ENCODE peak calls at places on chromosomes 2 and 18, in eight cellular contexts. M, Q, K, S, V, I, A and P are unnamed samples.

GRCh38 chr2:5555636-5556035 is 136.5 kb upstream of the SOX11 start:
- DNase-seq in S (no peak), K (no peak), V (peak; percentile 33), M (no peak), I (no peak), Q (no peak), A (no peak), P (no peak)

GRCh38 chr2:102103992-102104871 is 38.3 kb upstream of the IL1R1 start:
- DNase-seq in V (peak; percentile 74), M (no peak), A (peak; percentile 59), K (peak; percentile 77), Q (peak; percentile 72), I (peak; percentile 28), S (peak; percentile 81), P (peak; percentile 93)

GRCh38 chr2:231464576-231465540 is 574 bp upstream of the NCL start:
- DNase-seq in V (peak; percentile 43), I (peak; percentile 99), S (peak; percentile 99), K (peak; percentile 99), Q (peak; percentile 98), A (peak; percentile 98), M (peak; percentile 92), P (peak; percentile 100)

GRCh38 chr2:2933421-2933820 is 444.2 kb downstream of the EIPR1 start:
- DNase-seq in A (no peak), V (no peak), S (no peak), Q (no peak), M (no peak), K (no peak), I (no peak), P (no peak)

GRCh38 chr2:165587335-165587938 is 117.9 kb downstream of the CSRNP3 start:
- DNase-seq in Q (no peak), S (no peak), A (no peak), V (no peak), K (no peak), I (no peak), M (no peak), P (no peak)

GRCh38 chr18:1663879-1664705 is 759.4 kb downstream of the ADCYAP1 start:
- DNase-seq in Q (peak; percentile 84), K (peak; percentile 68), A (no peak), I (peak; percentile 19), S (peak; percentile 61), M (no peak), V (peak; percentile 75), P (peak; percentile 87)

GRCh38 chr18:48721308-48721707 is 182.5 kb downstream of the CTIF start:
- DNase-seq in S (no peak), M (no peak), I (no peak), V (no peak), Q (peak; percentile 60), K (no peak), A (no peak), P (no peak)

GRCh38 chr2:15633043-15633970 is 41.6 kb downstream of the DDX1 start:
- DNase-seq in K (no peak), Q (no peak), M (no peak), V (no peak), A (no peak), I (no peak), S (no peak), P (no peak)

GRCh38 chr2:61470965-61471904 is at the start of gene USP34:
- DNase-seq in S (peak; percentile 95), V (peak; percentile 93), M (peak; percentile 76), K (peak; percentile 97), I (peak; percentile 88), A (peak; percentile 93), Q (peak; percentile 100), P (peak; percentile 89)

GRCh38 chr2:61470122-61470951 is 550 bp downstream of the USP34 start:
- DNase-seq in Q (peak; percentile 96), S (peak; percentile 91), V (peak; percentile 93), I (peak; percentile 80), K (peak; percentile 96), A (peak; percentile 85), M (peak; percentile 56), P (peak; percentile 97)

GRCh38 chr2:61478086-61478485 is 7.2 kb upstream of the USP34 start:
- DNase-seq in A (no peak), I (no peak), K (no peak), M (no peak), S (no peak), V (no peak), Q (no peak), P (no peak)

GRCh38 chr2:61469424-61470121 is 1.3 kb downstream of the USP34 start:
- DNase-seq in Q (no peak), M (no peak), S (no peak), K (no peak), I (no peak), V (no peak), A (no peak), P (no peak)

GRCh38 chr2:61471905-61472805 is 1.3 kb upstream of the USP34 start:
- DNase-seq in V (peak; percentile 46), K (peak; percentile 51), A (no peak), I (no peak), M (no peak), S (peak; percentile 61), Q (no peak), P (peak; percentile 29)
- TF ChIP-seq POLR2A in V (no peak), K (no peak), A (no peak), I (no peak), M (no peak), S (no peak), Q (no peak), P (no peak)

DNA sequence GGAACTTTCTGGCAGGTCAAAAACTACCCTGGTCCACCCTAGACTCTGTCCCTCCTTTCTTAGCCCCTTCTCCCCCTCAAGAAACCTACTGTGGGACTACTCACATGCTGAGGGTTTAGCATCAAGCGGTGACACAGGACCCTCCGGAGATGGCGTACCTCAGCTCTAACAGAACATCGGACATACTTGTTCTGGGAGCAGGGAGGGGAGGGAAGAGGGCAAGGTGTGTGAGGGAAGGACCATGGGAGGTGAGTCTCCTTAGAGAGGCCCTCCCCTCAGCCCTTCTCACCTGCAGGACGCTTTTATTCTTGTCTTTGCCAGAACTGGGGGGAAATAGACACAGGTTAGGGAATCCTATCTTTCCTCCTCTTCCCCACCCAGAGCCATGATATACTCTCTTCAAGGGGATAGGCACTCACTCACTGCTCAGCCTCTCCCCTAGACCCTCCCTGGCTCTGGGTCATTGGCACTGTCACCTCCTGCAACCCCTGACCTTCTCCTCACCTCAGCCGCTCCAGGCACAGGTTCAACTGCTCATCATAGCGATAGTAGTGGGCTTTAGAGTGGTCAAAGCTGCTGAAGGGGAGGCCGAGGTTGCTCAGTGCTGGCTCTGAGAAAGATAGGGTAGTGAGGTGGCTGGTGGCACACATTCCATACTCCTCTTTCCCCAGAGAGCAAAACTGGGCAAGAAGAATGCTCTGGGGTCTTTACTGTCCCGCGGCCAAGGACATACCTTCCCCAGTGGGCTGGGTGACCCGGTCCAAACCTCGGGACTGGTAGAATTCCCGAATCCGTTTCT is 1.8 kb downstream of the PCGF1 start:
- DNase-seq in K (no peak), I (no peak), A (no peak), Q (peak; percentile 68), V (no peak), M (no peak), S (no peak), P (no peak)
- H3K4me3 ChIP-seq in K (peak overlapping the region; percentile 78), I (no peak overlapping the region), A (no peak overlapping the region), Q (no peak overlapping the region), V (no peak overlapping the region), M (peak overlapping the region; percentile 86), S (no peak overlapping the region), P (no peak overlapping the region)

GRCh38 chr2:237414056-237414661 is at the start of gene COL6A3:
- DNase-seq in S (peak; percentile 56), K (no peak), M (no peak), Q (no peak), V (peak; percentile 44), I (peak; percentile 65), A (peak; percentile 93), P (peak; percentile 78)

GRCh38 chr2:237412646-237413292 is 1.2 kb downstream of the COL6A3 start:
- DNase-seq in S (no peak), A (peak; percentile 40), V (no peak), M (no peak), Q (no peak), K (no peak), I (no peak), P (no peak)

GRCh38 chr2:237413293-237414055 is 490 bp downstream of the COL6A3 start:
- DNase-seq in K (no peak), A (peak; percentile 38), V (no peak), M (no peak), I (no peak), Q (no peak), S (no peak), P (no peak)

GRCh38 chr2:237410949-237411635 is 2.9 kb downstream of the COL6A3 start:
- DNase-seq in I (no peak), V (no peak), Q (no peak), A (peak; percentile 31), K (no peak), M (no peak), S (no peak), P (no peak)

DNA sequence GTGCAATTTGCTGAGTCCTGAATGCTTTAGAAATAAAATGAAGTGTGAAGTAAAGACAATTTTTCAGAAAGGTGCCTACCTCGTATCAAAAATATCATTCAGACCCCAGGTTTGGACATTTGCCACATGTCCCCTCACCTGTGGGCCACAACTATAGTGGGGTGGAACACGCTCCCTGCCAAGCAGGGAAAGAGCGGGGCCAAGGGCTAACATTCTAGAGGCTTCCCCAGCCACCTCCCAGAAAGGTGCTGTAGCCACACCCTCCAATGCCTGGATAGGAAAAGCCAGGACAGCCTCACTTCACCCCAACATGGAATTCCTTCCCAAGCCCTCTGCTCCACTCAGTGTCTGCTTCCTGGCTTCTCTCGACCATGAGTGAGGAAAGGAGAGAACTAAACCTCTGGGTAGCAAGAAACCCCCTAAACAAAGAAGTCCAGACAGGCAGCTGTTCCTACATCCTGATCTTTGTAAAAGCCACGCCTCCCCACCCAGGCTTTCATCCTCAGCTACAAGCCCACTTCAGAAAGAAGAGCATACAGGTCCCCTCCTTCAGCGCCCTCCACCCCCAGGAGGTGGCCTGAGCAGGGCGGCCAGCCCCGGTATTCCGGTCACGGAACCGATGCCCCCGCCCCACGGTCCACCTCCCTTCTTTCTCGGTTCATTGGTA is 2.1 kb downstream of the COL6A3 start:
- DNase-seq in K (no peak), V (no peak), I (no peak), A (peak; percentile 62), S (no peak), M (no peak), Q (no peak), P (no peak)
- TF ChIP-seq POLR2A in K (no peak), V (no peak), I (no peak), A (peak; percentile 25), S (no peak), M (no peak), Q (no peak), P (no peak)

GRCh38 chr2:99819766-99820165 is 322.6 kb downstream of the AFF3 start:
- DNase-seq in A (no peak), M (no peak), S (no peak), Q (no peak), I (no peak), K (no peak), V (no peak), P (no peak)

GRCh38 chr2:99821572-99822369 is 320.6 kb downstream of the AFF3 start:
- DNase-seq in A (no peak), Q (no peak), S (no peak), I (no peak), M (no peak), V (no peak), K (no peak), P (no peak)

GRCh38 chr2:99825630-99826029 is 316.8 kb downstream of the AFF3 start:
- DNase-seq in A (no peak), I (no peak), M (no peak), S (no peak), Q (no peak), V (no peak), K (no peak), P (no peak)

GRCh38 chr2:99821039-99821438 is 321.4 kb downstream of the AFF3 start:
- DNase-seq in S (no peak), Q (no peak), K (no peak), V (no peak), A (no peak), M (no peak), I (no peak), P (no peak)

GRCh38 chr2:99822487-99823218 is 319.7 kb downstream of the AFF3 start:
- DNase-seq in V (no peak), M (no peak), I (no peak), K (no peak), S (no peak), A (no peak), Q (no peak), P (no peak)
- H3K4me3 ChIP-seq in V (no peak overlapping the region), M (no peak overlapping the region), I (no peak overlapping the region), K (no peak overlapping the region), S (no peak overlapping the region), A (no peak overlapping the region), Q (no peak overlapping the region), P (no peak overlapping the region)